ENCODE peak calls at places on chromosomes 7 and 10, in six cellular contexts. R, V, F, E, L and Y are unnamed samples.
A peak's percentile ranks its signal among the peaks of the same experiment; 100 is the strongest.

GRCh38 chr7:101924171-101924570 is 106.7 kb downstream of the CUX1 start:
- ATAC-seq in L (no peak), V (no peak), R (no peak), E (no peak), F (no peak), Y (peak; percentile 75)

GRCh38 chr7:151616443-151617213 is 96.9 kb upstream of the RHEB start:
- ATAC-seq in V (no peak), R (peak; percentile 42), L (peak; percentile 57), F (no peak), E (peak; percentile 76), Y (no peak)

GRCh38 chr10:62166331-62167154 is 102.1 kb downstream of the RTKN2 start:
- ATAC-seq in V (no peak), F (peak; percentile 100), R (peak; percentile 33), E (no peak), L (no peak), Y (no peak)

GRCh38 chr7:69654381-69654780 is 56.1 kb downstream of the AUTS2 start:
- ATAC-seq in L (peak; percentile 29), R (no peak), E (peak; percentile 48), F (peak; percentile 45), V (no peak), Y (peak; percentile 76)

GRCh38 chr10:50367732-50368131 is 116.4 kb upstream of the ASAH2 start:
- ATAC-seq in E (no peak), V (peak; percentile 88), R (peak; percentile 94), F (peak; percentile 62), L (peak; percentile 75), Y (no peak)

GRCh38 chr10:132630666-132631347 is 93.2 kb downstream of the INPP5A start:
- ATAC-seq in L (no peak), E (peak; percentile 44), F (no peak), R (no peak), V (no peak), Y (peak; percentile 81)

GRCh38 chr10:72162978-72163377 is 52.8 kb upstream of the ANAPC16 start:
- ATAC-seq in E (no peak), F (peak; percentile 95), L (no peak), V (no peak), R (no peak), Y (no peak)

GRCh38 chr7:84154991-84155781 is 39.4 kb downstream of the SEMA3A start:
- ATAC-seq in R (no peak), E (no peak), F (no peak), L (no peak), V (no peak), Y (no peak)

GRCh38 chr10:89829887-89830269 is 128.5 kb downstream of the KIF20B start:
- ATAC-seq in R (no peak), L (peak; percentile 69), F (peak; percentile 32), E (no peak), V (no peak), Y (no peak)

GRCh38 chr10:79333513-79333912 is 13.8 kb upstream of the PPIF start:
- ATAC-seq in V (no peak), R (no peak), E (no peak), L (no peak), F (no peak), Y (no peak)

GRCh38 chr7:106291247-106291646 is 6.5 kb upstream of the NAMPT start:
- ATAC-seq in V (no peak), R (no peak), L (no peak), E (no peak), F (no peak), Y (no peak)

GRCh38 chr7:38825721-38826440 is 83.1 kb downstream of the VPS41 start:
- ATAC-seq in V (no peak), F (peak; percentile 85), L (no peak), E (no peak), R (no peak), Y (peak; percentile 58)

GRCh38 chr10:133422223-133422820 is 2.1 kb downstream of the SPRN start:
- ATAC-seq in F (no peak), V (peak; percentile 4), R (peak; percentile 6), L (no peak), E (no peak), Y (no peak)

GRCh38 chr7:96718107-96719003 is 8.7 kb upstream of the SEM1 start:
- ATAC-seq in R (no peak), F (no peak), V (no peak), E (no peak), L (no peak), Y (no peak)

GRCh38 chr7:29146888-29147609 is 712 bp upstream of the CPVL start:
- ATAC-seq in R (no peak), F (no peak), V (peak; percentile 72), L (no peak), E (no peak), Y (no peak)

GRCh38 chr7:101947899-101948298 is 130.5 kb downstream of the CUX1 start:
- ATAC-seq in L (peak; percentile 84), F (no peak), E (no peak), V (no peak), R (no peak), Y (peak; percentile 65)

GRCh38 chr7:38679419-38679818 is 48.2 kb upstream of the AMPH start:
- ATAC-seq in F (no peak), R (no peak), L (no peak), V (no peak), E (no peak), Y (no peak)

GRCh38 chr7:22586101-22586805 is 86.3 kb upstream of the STEAP1B start:
- ATAC-seq in L (peak; percentile 26), E (no peak), V (peak; percentile 31), R (peak; percentile 14), F (no peak), Y (no peak)

GRCh38 chr10:68301790-68302502 is 29.9 kb upstream of the HNRNPH3 start:
- ATAC-seq in E (no peak), V (peak; percentile 75), R (peak; percentile 88), F (peak; percentile 84), L (peak; percentile 84), Y (peak; percentile 34)

GRCh38 chr10:16756561-16757221 is 60.5 kb downstream of the RSU1 start:
- ATAC-seq in R (no peak), F (no peak), E (peak; percentile 61), L (no peak), V (no peak), Y (no peak)

GRCh38 chr7:150745086-150745485 is 7.9 kb downstream of the GIMAP5 start:
- ATAC-seq in F (no peak), E (no peak), L (no peak), R (no peak), V (no peak), Y (no peak)

GRCh38 chr10:23343591-23344225 is 889 bp downstream of the C10orf67 start:
- ATAC-seq in E (no peak), V (no peak), L (no peak), R (peak; percentile 67), F (no peak), Y (peak; percentile 20)

GRCh38 chr10:96688789-96689188 is 31.5 kb downstream of the PIK3AP1 start:
- ATAC-seq in L (no peak), V (no peak), R (no peak), F (no peak), E (no peak), Y (no peak)
- TF ChIP-seq CTCF in L (no peak), V (no peak), R (no peak), F (no peak), E (no peak), Y (no peak)

GRCh38 chr10:93468532-93469213 is 13.5 kb downstream of the MYOF start:
- ATAC-seq in L (no peak), E (no peak), V (peak; percentile 28), F (no peak), R (peak; percentile 54), Y (no peak)

GRCh38 chr10:93473161-93473560 is 9.0 kb downstream of the MYOF start:
- ATAC-seq in R (no peak), L (no peak), F (no peak), E (no peak), V (no peak), Y (no peak)

GRCh38 chr10:93473804-93474472 is 8.2 kb downstream of the MYOF start:
- ATAC-seq in R (no peak), L (no peak), V (no peak), F (no peak), E (no peak), Y (no peak)

GRCh38 chr10:93469454-93469853 is 12.7 kb downstream of the MYOF start:
- ATAC-seq in V (no peak), F (no peak), R (no peak), E (no peak), L (no peak), Y (no peak)

GRCh38 chr10:93471110-93471651 is 11.0 kb downstream of the MYOF start:
- ATAC-seq in V (no peak), F (no peak), L (no peak), E (peak; percentile 24), R (peak; percentile 60), Y (peak; percentile 73)
- TF ChIP-seq EP300 in V (no peak), F (no peak), L (no peak), E (peak; percentile 22), R (peak; percentile 92), Y (no peak)

GRCh38 chr10:105062881-105063280 is 421.8 kb downstream of the SORCS3 start:
- ATAC-seq in V (no peak), F (no peak), R (no peak), E (no peak), L (no peak), Y (no peak)

GRCh38 chr10:105068497-105068896 is 427.4 kb downstream of the SORCS3 start:
- ATAC-seq in R (no peak), L (no peak), F (no peak), E (no peak), V (no peak), Y (no peak)

DNA sequence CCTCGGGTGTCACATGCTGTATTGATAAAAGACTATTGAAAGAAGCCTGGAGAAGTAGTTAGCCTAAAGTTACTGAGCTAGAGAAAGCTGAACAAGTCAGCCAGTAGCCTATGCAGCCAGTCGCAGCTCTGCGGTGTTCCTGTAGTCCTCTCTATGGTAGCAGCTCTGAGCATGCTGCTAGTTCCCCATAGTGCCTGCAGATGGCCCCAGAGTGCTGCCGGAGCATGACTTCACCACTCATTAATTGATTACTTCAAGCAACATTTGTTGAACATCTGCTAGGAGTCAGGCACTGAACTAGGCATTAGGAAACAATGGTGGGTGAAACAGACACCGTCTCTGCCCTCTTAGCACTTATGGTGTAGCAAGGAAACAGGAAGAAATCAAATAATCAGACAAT is 422.7 kb downstream of the SORCS3 start:
- ATAC-seq in V (peak; percentile 82), R (peak; percentile 65), F (peak; percentile 83), E (no peak), L (no peak), Y (no peak)
- TF ChIP-seq CTCF in V (peak; percentile 66), R (no peak), F (peak; percentile 51), E (no peak), L (no peak), Y (no peak)

DNA sequence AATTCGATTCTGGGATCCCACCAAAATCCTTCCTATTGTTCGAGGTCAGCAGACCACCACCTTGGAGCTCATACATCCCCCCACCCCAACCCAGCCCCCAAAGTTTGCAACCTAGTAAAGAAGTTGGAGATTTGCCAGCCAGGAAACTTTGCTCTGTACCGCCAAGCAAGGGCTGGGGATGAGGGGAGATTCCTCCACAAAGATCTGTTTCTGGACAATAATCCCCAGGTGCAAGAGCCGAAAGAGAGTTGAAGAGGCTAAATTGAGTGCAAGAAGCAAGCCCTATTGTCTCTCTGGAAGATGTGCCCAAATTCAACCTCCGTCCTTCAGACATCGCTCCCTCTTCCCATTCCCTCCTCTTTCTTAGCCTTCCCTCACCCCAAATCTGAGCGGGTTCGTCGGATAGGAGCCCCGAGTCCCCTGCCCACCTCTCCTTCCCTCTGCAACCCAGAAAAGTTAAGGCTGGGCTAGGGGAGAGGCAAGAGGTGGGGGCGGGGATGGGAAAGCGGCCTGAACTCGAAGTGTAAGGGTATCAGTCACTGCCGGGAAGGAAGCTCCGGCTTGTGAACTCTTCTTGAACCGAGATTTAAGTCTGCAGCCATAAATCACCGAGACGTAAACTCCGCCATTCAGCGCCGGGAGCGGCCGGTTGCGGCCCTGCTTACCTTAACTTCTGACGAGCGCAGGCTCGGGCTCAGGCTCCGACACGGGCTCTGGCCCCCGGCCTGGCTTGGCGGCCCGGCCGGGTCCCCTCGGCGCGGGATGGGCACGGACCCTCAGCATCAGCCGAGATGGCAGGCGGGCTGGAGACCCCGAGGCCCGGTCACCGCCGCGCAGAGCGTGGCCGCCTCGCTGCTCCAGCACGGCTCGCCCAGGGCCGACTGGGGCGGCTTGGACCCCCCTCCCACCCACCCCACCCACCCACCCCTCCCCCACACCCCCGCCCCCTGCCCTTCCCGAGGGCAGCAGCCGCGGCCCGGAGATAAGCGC is 10.8 kb upstream of the HOXA2 start:
- ATAC-seq in F (no peak), R (peak; percentile 60), L (peak; percentile 92), V (no peak), E (no peak), Y (peak; percentile 2)
- TF ChIP-seq EP300 in F (no peak), R (no peak), L (peak; percentile 10), V (no peak), E (peak; percentile 70), Y (no peak)